ENCODE peak calls at places on chromosomes 7 and 10, in six cellular contexts. C is IMR-90; L is CD8-positive, alpha-beta memory T cell; F is stomach; N is adrenal gland; I is A549. S is an unnamed sample. For H3K4me1, the result is how much of the 10 kb centered on the place peaks cover.

GRCh38 chr7:13989138-13989943 is at the start of gene ETV1:
- DNase-seq in C (peak), L (no peak), F (peak), N (peak), I (peak), S (no peak)

GRCh38 chr7:84536256-84536870 is 341.8 kb upstream of the SEMA3A start:
- DNase-seq in C (no peak), L (no peak), F (no peak), N (no peak), I (peak), S (no peak)

GRCh38 chr7:5701085-5701914 is 80.2 kb downstream of the RNF216 start:
- DNase-seq in C (peak), L (peak), F (no peak), N (no peak), I (no peak), S (peak)

GRCh38 chr7:28272461-28272877 is 91.9 kb upstream of the JAZF1 start:
- DNase-seq in C (peak), L (peak), F (peak), N (peak), I (peak), S (peak)

GRCh38 chr7:83677180-83677866 is 28.4 kb upstream of the SEMA3E start:
- DNase-seq in C (peak), L (no peak), F (peak), N (no peak), I (peak), S (no peak)

GRCh38 chr10:98031440-98031839 is 1.0 kb upstream of the CRTAC1 start:
- DNase-seq in C (no peak), L (no peak), F (no peak), N (no peak), I (no peak), S (no peak)

GRCh38 chr10:14554091-14554842 is 220.4 kb downstream of the FAM107B start:
- DNase-seq in C (no peak), L (no peak), F (peak), N (no peak), I (no peak), S (peak)

GRCh38 chr10:101770331-101771215 is 5.3 kb downstream of the FGF8 start:
- DNase-seq in C (no peak), L (no peak), F (peak), N (no peak), I (no peak), S (no peak)

GRCh38 chr7:157408258-157409101 is 71.7 kb downstream of the DNAJB6 start:
- DNase-seq in C (no peak), L (no peak), F (no peak), N (no peak), I (no peak), S (no peak)

GRCh38 chr10:94230134-94230785 is 132.5 kb downstream of the NOC3L start:
- DNase-seq in C (no peak), L (no peak), F (no peak), N (no peak), I (no peak), S (no peak)

GRCh38 chr10:89981891-89982290 is 280.5 kb downstream of the KIF20B start:
- DNase-seq in C (no peak), L (no peak), F (no peak), N (no peak), I (no peak), S (no peak)

GRCh38 chr10:7767209-7767608 is 20.6 kb downstream of the KIN start:
- DNase-seq in C (peak), L (no peak), F (no peak), N (no peak), I (no peak), S (no peak)

GRCh38 chr10:88865281-88865876 is 13.7 kb upstream of the ANKRD22 start:
- DNase-seq in C (no peak), L (no peak), F (no peak), N (no peak), I (no peak), S (no peak)

GRCh38 chr10:11107953-11108352 is 90.3 kb downstream of the CELF2 start:
- DNase-seq in C (no peak), L (no peak), F (no peak), N (no peak), I (no peak), S (no peak)

GRCh38 chr7:32673275-32673983 is 178.1 kb downstream of the AVL9 start:
- DNase-seq in C (no peak), L (no peak), F (no peak), N (no peak), I (no peak), S (no peak)

GRCh38 chr10:78082636-78083035 is 49.0 kb downstream of the RPS24 start:
- DNase-seq in C (no peak), L (no peak), F (no peak), N (no peak), I (no peak), S (no peak)

GRCh38 chr10:128080641-128081040 is 45.6 kb downstream of the MKI67 start:
- DNase-seq in C (no peak), L (no peak), F (no peak), N (no peak), I (no peak), S (no peak)

GRCh38 chr7:140683657-140684056 is 10.9 kb downstream of the ADCK2 start:
- DNase-seq in C (no peak), L (no peak), F (no peak), N (peak), I (no peak), S (no peak)

GRCh38 chr7:18174996-18175395 is 147.3 kb upstream of the PRPS1L1 start:
- DNase-seq in C (no peak), L (no peak), F (no peak), N (no peak), I (no peak), S (no peak)

GRCh38 chr7:1940402-1940786 is 270.3 kb downstream of the ELFN1 start:
- DNase-seq in C (no peak), L (peak), F (peak), N (peak), I (no peak), S (peak)

GRCh38 chr7:101597941-101598340 is 31.2 kb downstream of the MYL10 start:
- DNase-seq in C (no peak), L (no peak), F (no peak), N (no peak), I (no peak), S (no peak)

GRCh38 chr10:79073784-79074432 is 5.1 kb downstream of the ZMIZ1 start:
- DNase-seq in C (peak), L (no peak), F (peak), N (peak), I (no peak), S (no peak)

GRCh38 chr10:100934084-100934659 is 21.4 kb downstream of the SLF2 start:
- DNase-seq in C (no peak), L (no peak), F (no peak), N (no peak), I (no peak), S (peak)

GRCh38 chr7:139231513-139232376 is 708 bp downstream of the UBN2 start:
- DNase-seq in C (peak), L (peak), F (peak), N (peak), I (peak), S (peak)

GRCh38 chr7:131057524-131058065 is 270.1 kb upstream of the MKLN1 start:
- DNase-seq in C (no peak), L (peak), F (no peak), N (no peak), I (no peak), S (no peak)

GRCh38 chr7:1331576-1332467 is 99.2 kb downstream of the UNCX start:
- DNase-seq in C (no peak), L (no peak), F (no peak), N (no peak), I (no peak), S (no peak)

GRCh38 chr7:101951757-101952156 is 134.3 kb downstream of the CUX1 start:
- DNase-seq in C (no peak), L (no peak), F (no peak), N (no peak), I (no peak), S (no peak)

GRCh38 chr7:28573751-28574295 is 161.5 kb downstream of the CREB5 start:
- DNase-seq in C (peak), L (no peak), F (no peak), N (no peak), I (no peak), S (no peak)

GRCh38 chr7:117011419-117012260 is 58.3 kb downstream of the ST7 start:
- DNase-seq in C (no peak), L (no peak), F (no peak), N (no peak), I (no peak), S (no peak)

GRCh38 chr7:117009705-117010361 is 56.5 kb downstream of the ST7 start:
- DNase-seq in C (no peak), L (no peak), F (no peak), N (no peak), I (no peak), S (no peak)

GRCh38 chr7:117007285-117007684 is 54.0 kb downstream of the ST7 start:
- DNase-seq in C (no peak), L (peak), F (no peak), N (no peak), I (no peak), S (no peak)

GRCh38 chr7:117010375-117011133 is 57.3 kb downstream of the ST7 start:
- DNase-seq in C (peak), L (no peak), F (no peak), N (no peak), I (no peak), S (no peak)

DNA sequence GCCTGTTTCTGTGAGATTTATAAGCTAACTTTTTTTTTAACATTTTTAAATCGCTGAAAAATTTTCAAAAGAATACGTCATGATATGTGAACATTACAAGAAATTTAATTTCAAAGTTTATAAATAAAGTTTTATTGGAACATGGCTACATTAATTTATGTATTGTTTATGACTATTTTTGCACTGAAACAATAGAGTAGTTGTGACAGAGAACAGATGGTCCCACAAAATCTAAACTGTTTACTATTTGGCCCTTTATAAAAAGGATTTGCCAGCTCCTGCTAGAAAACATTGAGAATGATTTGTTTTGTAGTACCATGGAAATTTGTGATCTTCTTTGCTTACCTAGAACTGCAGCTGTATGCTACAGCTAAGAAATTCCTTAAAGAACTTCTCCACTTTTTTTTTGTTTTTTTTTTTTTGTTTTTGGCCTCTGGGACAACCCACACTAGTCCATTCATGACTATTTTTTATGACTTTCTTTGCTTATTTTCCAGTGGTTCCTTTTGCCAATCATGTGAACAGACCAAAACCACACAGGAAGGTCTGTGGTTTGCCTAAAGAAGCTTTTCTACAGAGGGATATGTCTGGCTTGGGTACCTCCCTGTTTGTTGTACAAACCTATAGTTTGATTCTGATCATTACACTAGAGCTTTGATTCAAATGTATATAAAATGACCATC is 55.7 kb downstream of the ST7 start:
- DNase-seq in C (peak), L (peak), F (no peak), N (no peak), I (no peak), S (peak)
- H3K4me1 ChIP-seq in C (under half), L (half or more), F (under half), N (under half), I (under half), S (under half)

DNA sequence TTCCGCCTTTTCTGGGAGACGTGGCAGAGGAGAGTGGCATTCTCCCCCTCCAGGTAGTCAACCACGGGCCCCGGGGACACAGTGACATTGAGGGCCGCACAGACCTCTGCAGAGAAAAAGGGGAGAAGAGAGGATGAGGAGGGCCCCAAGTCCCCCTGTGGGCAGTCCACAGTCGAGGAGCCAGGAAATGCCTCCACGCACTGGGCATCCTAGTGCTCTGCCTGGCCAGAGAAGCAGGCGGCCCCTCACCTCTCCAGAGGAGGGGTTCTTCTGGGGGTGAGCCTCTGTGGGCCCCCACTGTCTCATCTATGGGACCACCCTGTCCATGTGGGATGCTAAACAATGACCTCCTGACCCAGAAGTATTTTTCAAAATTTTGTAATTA is 7.4 kb downstream of the VSTM4 start:
- DNase-seq in C (no peak), L (no peak), F (no peak), N (no peak), I (no peak), S (no peak)
- H3K4me1 ChIP-seq in C (under half), L (under half), F (half or more), N (half or more), I (under half), S (under half)

GRCh38 chr10:61787170-61787569 is 114.3 kb upstream of the ARID5B start:
- DNase-seq in C (no peak), L (no peak), F (no peak), N (no peak), I (no peak), S (no peak)
- H3K4me1 ChIP-seq in C (under half), L (under half), F (under half), N (under half), I (under half), S (under half)

GRCh38 chr7:30911561-30911969 is at the start of gene AQP1:
- DNase-seq in C (no peak), L (no peak), F (no peak), N (no peak), I (no peak), S (no peak)
- H3K4me1 ChIP-seq in C (under half), L (under half), F (half or more), N (under half), I (under half), S (under half)

GRCh38 chr7:118311121-118311803 is 86.8 kb downstream of the ANKRD7 start:
- DNase-seq in C (no peak), L (no peak), F (no peak), N (no peak), I (no peak), S (no peak)

GRCh38 chr7:118306771-118307170 is 82.3 kb downstream of the ANKRD7 start:
- DNase-seq in C (no peak), L (no peak), F (no peak), N (no peak), I (no peak), S (no peak)

GRCh38 chr7:118300177-118300576 is 75.7 kb downstream of the ANKRD7 start:
- DNase-seq in C (no peak), L (no peak), F (no peak), N (no peak), I (no peak), S (no peak)

GRCh38 chr7:118304100-118304499 is 79.6 kb downstream of the ANKRD7 start:
- DNase-seq in C (no peak), L (no peak), F (no peak), N (no peak), I (no peak), S (no peak)

GRCh38 chr7:118305686-118306085 is 81.2 kb downstream of the ANKRD7 start:
- DNase-seq in C (no peak), L (no peak), F (no peak), N (no peak), I (no peak), S (no peak)
- H3K4me1 ChIP-seq in C (under half), L (under half), F (under half), N (under half), I (under half), S (under half)

GRCh38 chr7:44880317-44881018 is 4.9 kb downstream of the PURB start:
- DNase-seq in C (no peak), L (no peak), F (no peak), N (no peak), I (no peak), S (no peak)
- H3K4me1 ChIP-seq in C (under half), L (under half), F (half or more), N (half or more), I (under half), S (half or more)

DNA sequence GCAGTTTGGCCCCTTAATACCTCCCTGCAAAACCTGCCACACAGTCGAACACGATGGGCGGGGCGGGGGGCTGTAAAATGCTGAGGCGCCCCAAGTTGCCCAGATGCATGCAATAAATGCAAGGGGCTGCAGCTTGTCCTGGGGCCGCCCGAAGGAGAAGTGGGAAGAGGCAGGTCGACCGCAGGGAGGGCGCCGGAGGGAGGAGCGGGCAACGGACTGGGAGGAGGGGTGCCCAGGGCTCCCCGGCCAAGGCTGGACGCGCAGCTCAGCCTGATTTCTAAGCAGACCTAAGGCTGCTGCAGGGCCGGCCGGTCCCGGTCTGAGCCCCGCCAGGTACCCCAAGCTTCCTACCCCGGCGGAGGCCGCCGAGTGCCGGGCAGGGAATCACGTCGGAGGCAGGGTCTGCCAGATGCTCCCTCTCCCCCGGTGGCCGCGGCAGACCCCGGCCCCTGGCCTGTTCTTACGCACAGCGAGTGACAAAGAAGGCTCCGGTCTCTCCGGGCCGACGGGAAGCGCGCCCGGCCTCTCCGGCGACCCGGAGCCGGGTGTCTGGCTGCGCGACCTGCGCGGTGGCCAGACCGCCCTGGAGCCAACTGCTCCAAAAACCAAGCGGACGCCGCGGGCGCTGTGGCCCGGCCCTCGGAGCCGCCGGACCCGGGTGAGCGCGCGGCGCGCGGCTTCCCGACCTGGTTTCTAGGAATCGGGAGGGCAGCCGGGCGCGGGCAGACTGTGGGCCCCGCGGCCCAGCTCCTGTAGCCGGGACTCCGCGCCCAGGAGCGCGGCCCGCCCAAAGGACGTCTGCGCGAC is 740 bp upstream of the EBF3 start:
- DNase-seq in C (no peak), L (no peak), F (no peak), N (peak), I (no peak), S (no peak)
- H3K4me1 ChIP-seq in C (under half), L (under half), F (half or more), N (under half), I (under half), S (under half)

GRCh38 chr10:69419096-69419760 is 2.5 kb upstream of the TACR2 start:
- DNase-seq in C (no peak), L (no peak), F (no peak), N (no peak), I (no peak), S (no peak)
- H3K4me1 ChIP-seq in C (under half), L (under half), F (under half), N (under half), I (under half), S (under half)

DNA sequence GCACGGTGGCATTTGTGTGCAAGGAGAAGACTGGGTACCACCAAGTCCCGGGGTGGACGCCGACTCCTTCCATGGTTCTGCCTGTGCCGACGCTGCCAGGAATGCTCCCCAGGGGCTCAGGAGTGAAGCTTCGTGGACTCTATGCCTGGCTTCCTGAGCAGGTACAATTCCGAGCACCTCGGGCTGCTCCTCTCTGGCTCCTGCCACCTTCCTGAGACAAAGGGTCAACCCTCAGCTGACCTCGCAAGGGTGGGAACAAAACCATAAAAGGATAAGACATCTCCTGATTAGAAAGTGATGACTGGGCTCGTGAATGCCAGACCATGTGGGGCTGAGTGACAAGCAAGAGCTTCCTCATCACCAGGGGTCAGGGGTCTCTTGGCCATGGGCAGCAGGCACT is 31.8 kb downstream of the CALML3 start:
- DNase-seq in C (no peak), L (no peak), F (peak), N (no peak), I (no peak), S (no peak)
- H3K4me1 ChIP-seq in C (under half), L (under half), F (under half), N (under half), I (under half), S (under half)

GRCh38 chr10:110358278-110358677 is 53.6 kb upstream of the SMNDC1 start:
- DNase-seq in C (no peak), L (no peak), F (no peak), N (no peak), I (no peak), S (no peak)

GRCh38 chr10:110363572-110364411 is 59.1 kb upstream of the SMNDC1 start:
- DNase-seq in C (no peak), L (no peak), F (no peak), N (no peak), I (no peak), S (peak)

GRCh38 chr10:110361800-110362456 is 57.2 kb upstream of the SMNDC1 start:
- DNase-seq in C (no peak), L (no peak), F (no peak), N (no peak), I (no peak), S (no peak)

GRCh38 chr10:110358869-110359629 is 54.3 kb upstream of the SMNDC1 start:
- DNase-seq in C (no peak), L (no peak), F (peak), N (no peak), I (no peak), S (no peak)

GRCh38 chr10:110360857-110361474 is 56.2 kb upstream of the SMNDC1 start:
- DNase-seq in C (no peak), L (no peak), F (no peak), N (no peak), I (no peak), S (no peak)
- H3K4me1 ChIP-seq in C (under half), L (under half), F (under half), N (under half), I (half or more), S (under half)